ENCODE peak calls at places on chromosomes 11 and 22, in seven cellular contexts. T is GM12891, S is H1, M is SK-N-SH, U is K562, A is GM12878, X is HepG2. Q is an unnamed sample.
A peak's percentile ranks its signal among the peaks of the same experiment; 100 is the strongest.

GRCh38 chr22:50672471-50673230 is at the start of gene SHANK3:
- DNase-seq in T (no peak), S (no peak), M (peak; percentile 48), U (peak; percentile 8), A (no peak), X (no peak), Q (peak; percentile 33)

GRCh38 chr22:33864723-33865130 is 55.5 kb downstream of the LARGE1 start:
- DNase-seq in T (peak; percentile 18), S (no peak), M (no peak), U (no peak), A (no peak), X (peak; percentile 63), Q (no peak)

GRCh38 chr11:85945788-85946187 is 90.6 kb downstream of the CCDC83 start:
- DNase-seq in T (no peak), S (no peak), M (no peak), U (no peak), A (no peak), X (no peak), Q (no peak)

GRCh38 chr11:14635559-14635958 is 8.0 kb upstream of the PDE3B start:
- DNase-seq in T (no peak), S (no peak), M (no peak), U (no peak), A (no peak), X (no peak), Q (no peak)

GRCh38 chr11:130413383-130414106 is 14.9 kb downstream of the ADAMTS8 start:
- DNase-seq in T (no peak), S (no peak), M (no peak), U (no peak), A (no peak), X (no peak), Q (no peak)

GRCh38 chr22:26516503-26516902 is 4.2 kb upstream of the TFIP11 start:
- DNase-seq in T (no peak), S (no peak), M (no peak), U (no peak), A (no peak), X (no peak), Q (no peak)

GRCh38 chr11:68838572-68838964 is 3.1 kb downstream of the CPT1A start:
- DNase-seq in T (no peak), S (no peak), M (no peak), U (no peak), A (no peak), X (peak; percentile 33), Q (no peak)

GRCh38 chr22:49084203-49084602 is 743.5 kb downstream of the BRD1 start:
- DNase-seq in T (no peak), S (no peak), M (no peak), U (peak; percentile 16), A (no peak), X (no peak), Q (no peak)

GRCh38 chr11:45089251-45089650 is 57.2 kb upstream of the PRDM11 start:
- DNase-seq in T (no peak), S (no peak), M (no peak), U (no peak), A (no peak), X (no peak), Q (no peak)

GRCh38 chr11:3959015-3959917 is 103.8 kb downstream of the STIM1 start:
- DNase-seq in T (no peak), S (no peak), M (no peak), U (peak; percentile 41), A (no peak), X (peak; percentile 86), Q (no peak)

GRCh38 chr11:4922304-4922703 is 1.8 kb downstream of the OR51G1 start:
- DNase-seq in T (no peak), S (no peak), M (no peak), U (no peak), A (no peak), X (no peak), Q (no peak)

GRCh38 chr22:38531251-38531956 is 25.3 kb upstream of the DDX17 start:
- DNase-seq in T (no peak), S (no peak), M (no peak), U (no peak), A (no peak), X (no peak), Q (no peak)

GRCh38 chr11:92765965-92766371 is 203.5 kb upstream of the MTNR1B start:
- DNase-seq in T (no peak), S (peak; percentile 66), M (peak; percentile 21), U (no peak), A (no peak), X (no peak), Q (no peak)

GRCh38 chr11:77729063-77729462 is 91.5 kb downstream of the RSF1 start:
- DNase-seq in T (no peak), S (no peak), M (no peak), U (no peak), A (no peak), X (peak; percentile 82), Q (no peak)

GRCh38 chr22:22787805-22788459 is 99.7 kb upstream of the IGLL5 start:
- DNase-seq in T (peak; percentile 63), S (peak; percentile 78), M (peak; percentile 66), U (peak; percentile 100), A (no peak), X (peak; percentile 30), Q (peak; percentile 64)

GRCh38 chr11:73268671-73269271 is 3.4 kb upstream of the P2RY6 start:
- DNase-seq in T (no peak), S (no peak), M (no peak), U (no peak), A (no peak), X (no peak), Q (no peak)

GRCh38 chr11:120540744-120541143 is 29.2 kb downstream of the GRIK4 start:
- DNase-seq in T (no peak), S (no peak), M (no peak), U (no peak), A (no peak), X (peak; percentile 63), Q (no peak)

GRCh38 chr11:128610765-128611617 is 23.6 kb upstream of the ETS1 start:
- DNase-seq in T (no peak), S (no peak), M (no peak), U (no peak), A (peak; percentile 93), X (no peak), Q (peak; percentile 63)

GRCh38 chr11:1422481-1422880 is 32.7 kb downstream of the BRSK2 start:
- DNase-seq in T (no peak), S (no peak), M (no peak), U (no peak), A (no peak), X (no peak), Q (no peak)

GRCh38 chr11:64233913-64234839 is at the start of gene VEGFB:
- DNase-seq in T (peak; percentile 77), S (peak; percentile 75), M (peak; percentile 92), U (peak; percentile 85), A (no peak), X (no peak), Q (peak; percentile 78)

GRCh38 chr11:63906585-63906984 is 10.4 kb downstream of the RCOR2 start:
- DNase-seq in T (no peak), S (peak; percentile 69), M (peak; percentile 81), U (peak; percentile 68), A (no peak), X (no peak), Q (no peak)

GRCh38 chr11:12285811-12286222 is 91.6 kb upstream of the PARVA start:
- DNase-seq in T (no peak), S (peak; percentile 30), M (peak; percentile 11), U (no peak), A (no peak), X (no peak), Q (no peak)

GRCh38 chr11:65102142-65103095 is 6.4 kb downstream of the VPS51 start:
- DNase-seq in T (no peak), S (no peak), M (no peak), U (no peak), A (no peak), X (no peak), Q (no peak)

GRCh38 chr22:27705391-27706080 is 96.0 kb downstream of the MN1 start:
- DNase-seq in T (no peak), S (no peak), M (no peak), U (no peak), A (no peak), X (peak; percentile 43), Q (no peak)

GRCh38 chr11:111719379-111719778 is 46.8 kb downstream of the PPP2R1B start:
- DNase-seq in T (no peak), S (no peak), M (no peak), U (no peak), A (no peak), X (no peak), Q (no peak)

GRCh38 chr22:42685941-42686666 is 34.6 kb downstream of the A4GALT start:
- DNase-seq in T (no peak), S (no peak), M (peak; percentile 45), U (no peak), A (no peak), X (no peak), Q (no peak)

GRCh38 chr11:134037093-134037908 is 31.6 kb upstream of the JAM3 start:
- DNase-seq in T (peak; percentile 59), S (peak; percentile 83), M (peak; percentile 84), U (peak; percentile 55), A (peak; percentile 7), X (no peak), Q (no peak)
- TF ChIP-seq POLR2AphosphoS5 in T (no peak), S (no peak), M (no peak), U (no peak), A (no peak), X (no peak), Q (no peak)

DNA sequence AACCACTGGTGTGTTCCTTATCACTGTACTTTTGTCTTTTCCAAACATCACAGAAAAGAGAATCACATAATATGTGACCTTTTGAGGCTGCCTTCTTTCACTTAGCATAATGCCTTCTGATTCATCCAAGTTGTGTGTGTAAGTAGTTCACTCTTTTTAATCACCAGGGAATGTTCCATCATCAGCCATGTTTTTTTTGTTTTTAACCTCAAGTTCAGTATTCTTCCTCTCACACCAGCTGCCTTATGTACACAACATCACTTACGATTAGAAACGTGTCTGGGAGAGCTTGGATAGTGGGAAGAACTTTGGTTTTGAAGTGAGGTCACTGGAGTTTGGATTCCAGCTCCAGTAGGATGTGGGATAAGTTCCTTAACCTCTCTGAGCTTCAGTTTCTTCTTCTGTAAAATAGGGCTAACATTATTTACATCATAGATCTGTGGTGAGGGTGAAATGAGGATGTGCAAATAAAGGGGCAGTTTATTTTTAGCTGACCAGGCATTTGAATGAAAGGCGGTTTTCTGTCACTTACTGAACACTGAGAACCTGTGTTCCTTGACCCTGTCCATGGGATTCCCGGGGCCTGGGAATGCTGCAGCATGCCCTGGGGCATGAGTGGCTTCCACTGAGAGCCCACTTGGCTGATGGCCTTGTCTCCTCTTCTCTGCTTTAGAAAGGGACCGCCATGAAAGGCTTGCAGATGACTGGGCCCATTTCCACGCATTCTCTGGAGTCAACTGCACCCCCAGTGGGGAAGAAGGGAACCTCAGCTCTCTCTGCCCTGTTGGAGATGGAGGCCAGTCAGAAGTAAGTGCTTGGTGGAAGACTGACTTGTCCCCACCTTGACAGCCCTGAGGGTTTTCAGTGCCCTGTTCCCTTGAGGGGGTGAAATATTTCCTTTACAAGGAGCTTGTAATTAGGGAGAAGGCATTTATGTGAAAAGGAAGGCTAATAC is 92.6 kb downstream of the DEPDC5 start:
- DNase-seq in T (no peak), S (no peak), M (peak; percentile 25), U (peak; percentile 28), A (no peak), X (no peak), Q (peak; percentile 33)
- TF ChIP-seq TAF1 in T (no peak), S (no peak), M (no peak), U (no peak), A (no peak), X (no peak), Q (no peak)

GRCh38 chr11:43681543-43681942 is 1.0 kb downstream of the HSD17B12 start:
- DNase-seq in T (no peak), S (no peak), M (no peak), U (no peak), A (no peak), X (peak; percentile 27), Q (no peak)
- TF ChIP-seq POLR2AphosphoS5 in T (no peak), S (no peak), M (no peak), U (no peak), A (no peak), X (no peak), Q (no peak)

GRCh38 chr22:46519377-46519776 is 18.0 kb downstream of the CELSR1 start:
- DNase-seq in T (no peak), S (no peak), M (no peak), U (no peak), A (no peak), X (no peak), Q (no peak)
- TF ChIP-seq TAF1 in T (no peak), S (no peak), M (no peak), U (no peak), A (no peak), X (no peak), Q (no peak)